ENCODE peak calls at places on chromosomes 16 and 17, in five cellular contexts. One of them, this sample, is unnamed.

GRCh38 chr16:80319181-80319580 is 221.6 kb upstream of the DYNLRB2 start:
- DNase-seq in CD4-positive, CD25-positive, alpha-beta regulatory T cell: no peak
- DNase-seq in cardiac muscle cell: no peak
- DNase-seq in body of pancreas: no peak
- DNase-seq in A549: no peak
- DNase-seq in this sample: no peak

GRCh38 chr16:74999683-75000480 is 1.1 kb downstream of the ZNRF1 start:
- DNase-seq in CD4-positive, CD25-positive, alpha-beta regulatory T cell: peak; percentile 50
- DNase-seq in cardiac muscle cell: peak; percentile 26
- DNase-seq in body of pancreas: peak; percentile 69
- DNase-seq in A549: no peak
- DNase-seq in this sample: peak; percentile 70

GRCh38 chr16:21614896-21615295 is 15.5 kb downstream of the METTL9 start:
- DNase-seq in CD4-positive, CD25-positive, alpha-beta regulatory T cell: no peak
- DNase-seq in cardiac muscle cell: no peak
- DNase-seq in body of pancreas: no peak
- DNase-seq in A549: no peak
- DNase-seq in this sample: no peak

GRCh38 chr17:27628376-27628775 is 2.6 kb upstream of the LGALS9 start:
- DNase-seq in CD4-positive, CD25-positive, alpha-beta regulatory T cell: no peak
- DNase-seq in cardiac muscle cell: no peak
- DNase-seq in body of pancreas: no peak
- DNase-seq in A549: no peak
- DNase-seq in this sample: no peak

GRCh38 chr16:49928176-49928892 is 72.4 kb upstream of the ZNF423 start:
- DNase-seq in CD4-positive, CD25-positive, alpha-beta regulatory T cell: no peak
- DNase-seq in cardiac muscle cell: no peak
- DNase-seq in body of pancreas: no peak
- DNase-seq in A549: no peak
- DNase-seq in this sample: peak; percentile 55

GRCh38 chr16:69499541-69500255 is 66.1 kb upstream of the NFAT5 start:
- DNase-seq in CD4-positive, CD25-positive, alpha-beta regulatory T cell: no peak
- DNase-seq in cardiac muscle cell: no peak
- DNase-seq in body of pancreas: no peak
- DNase-seq in A549: no peak
- DNase-seq in this sample: no peak

GRCh38 chr17:70329751-70330150 is 160.4 kb downstream of the KCNJ2 start:
- DNase-seq in CD4-positive, CD25-positive, alpha-beta regulatory T cell: no peak
- DNase-seq in cardiac muscle cell: no peak
- DNase-seq in body of pancreas: no peak
- DNase-seq in A549: no peak
- DNase-seq in this sample: no peak

GRCh38 chr17:74584714-74585113 is 7.4 kb downstream of the CD300LD start:
- DNase-seq in CD4-positive, CD25-positive, alpha-beta regulatory T cell: no peak
- DNase-seq in cardiac muscle cell: no peak
- DNase-seq in body of pancreas: no peak
- DNase-seq in A549: no peak
- DNase-seq in this sample: no peak

GRCh38 chr16:65793781-65794180 is 572.7 kb upstream of the CDH5 start:
- DNase-seq in CD4-positive, CD25-positive, alpha-beta regulatory T cell: no peak
- DNase-seq in cardiac muscle cell: no peak
- DNase-seq in body of pancreas: no peak
- DNase-seq in A549: no peak
- DNase-seq in this sample: no peak

GRCh38 chr16:87053016-87053982 is 263.9 kb downstream of the C16orf95 start:
- DNase-seq in CD4-positive, CD25-positive, alpha-beta regulatory T cell: no peak
- DNase-seq in cardiac muscle cell: no peak
- DNase-seq in body of pancreas: no peak
- DNase-seq in A549: no peak
- DNase-seq in this sample: peak; percentile 72

GRCh38 chr17:19242926-19243325 is 5.8 kb downstream of the EPN2 start:
- DNase-seq in CD4-positive, CD25-positive, alpha-beta regulatory T cell: no peak
- DNase-seq in cardiac muscle cell: no peak
- DNase-seq in body of pancreas: no peak
- DNase-seq in A549: no peak
- DNase-seq in this sample: no peak
- H3K27ac ChIP-seq in CD4-positive, CD25-positive, alpha-beta regulatory T cell: no peak overlapping the region
- H3K27ac ChIP-seq in cardiac muscle cell: no peak overlapping the region
- H3K27ac ChIP-seq in body of pancreas: no peak overlapping the region
- H3K27ac ChIP-seq in A549: no peak overlapping the region
- H3K27ac ChIP-seq in this sample: no peak overlapping the region

DNA sequence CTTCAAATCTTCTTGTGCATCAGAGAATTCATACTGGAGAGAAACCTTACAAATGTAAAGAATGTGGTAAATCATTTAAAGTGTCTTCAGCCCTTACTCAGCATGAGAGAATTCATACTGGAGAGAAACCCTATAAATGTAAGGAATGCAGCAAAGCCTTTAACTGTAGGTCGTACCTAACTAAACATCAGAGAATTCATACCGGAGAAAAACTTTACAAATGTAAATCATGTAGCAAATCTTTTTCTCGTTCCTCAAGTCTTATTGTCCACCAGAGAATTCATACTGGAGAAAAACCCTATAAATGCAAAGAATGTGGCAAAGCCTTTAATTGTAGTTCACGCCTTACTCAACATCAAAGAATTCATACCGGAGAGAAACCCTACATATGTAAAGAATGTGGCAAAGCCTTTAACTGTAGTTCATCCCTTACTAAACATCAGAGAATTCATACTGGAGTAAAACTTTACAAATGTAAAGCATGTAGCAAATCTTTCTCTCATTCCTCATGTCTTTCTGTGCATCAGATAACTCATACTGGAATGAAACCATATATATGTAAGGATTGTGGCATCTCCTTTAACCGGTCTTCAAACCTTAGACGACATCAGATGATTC is 118.5 kb upstream of the ZNF267 start:
- DNase-seq in CD4-positive, CD25-positive, alpha-beta regulatory T cell: no peak
- DNase-seq in cardiac muscle cell: no peak
- DNase-seq in body of pancreas: no peak
- DNase-seq in A549: peak; percentile 10
- DNase-seq in this sample: no peak
- H3K4me1 ChIP-seq in CD4-positive, CD25-positive, alpha-beta regulatory T cell: no peaks in the 10 kb centered on the region
- H3K4me1 ChIP-seq in cardiac muscle cell: no peaks in the 10 kb centered on the region
- H3K4me1 ChIP-seq in body of pancreas: no peaks in the 10 kb centered on the region
- H3K4me1 ChIP-seq in A549: no peaks in the 10 kb centered on the region
- H3K4me1 ChIP-seq in this sample: no peaks in the 10 kb centered on the region

GRCh38 chr17:82272495-82273326 is 789 bp downstream of the CSNK1D start:
- DNase-seq in CD4-positive, CD25-positive, alpha-beta regulatory T cell: peak; percentile 32
- DNase-seq in cardiac muscle cell: peak; percentile 23
- DNase-seq in body of pancreas: peak; percentile 50
- DNase-seq in A549: no peak
- DNase-seq in this sample: peak; percentile 86

GRCh38 chr17:82271401-82271800 is 2.1 kb downstream of the CSNK1D start:
- DNase-seq in CD4-positive, CD25-positive, alpha-beta regulatory T cell: no peak
- DNase-seq in cardiac muscle cell: no peak
- DNase-seq in body of pancreas: no peak
- DNase-seq in A549: no peak
- DNase-seq in this sample: no peak

GRCh38 chr17:82269138-82269881 is 4.2 kb downstream of the CSNK1D start:
- DNase-seq in CD4-positive, CD25-positive, alpha-beta regulatory T cell: no peak
- DNase-seq in cardiac muscle cell: no peak
- DNase-seq in body of pancreas: no peak
- DNase-seq in A549: no peak
- DNase-seq in this sample: no peak

GRCh38 chr17:82269882-82270500 is 3.5 kb downstream of the CSNK1D start:
- DNase-seq in CD4-positive, CD25-positive, alpha-beta regulatory T cell: no peak
- DNase-seq in cardiac muscle cell: no peak
- DNase-seq in body of pancreas: no peak
- DNase-seq in A549: no peak
- DNase-seq in this sample: no peak

GRCh38 chr17:82270651-82271050 is 2.8 kb downstream of the CSNK1D start:
- DNase-seq in CD4-positive, CD25-positive, alpha-beta regulatory T cell: no peak
- DNase-seq in cardiac muscle cell: no peak
- DNase-seq in body of pancreas: no peak
- DNase-seq in A549: no peak
- DNase-seq in this sample: no peak
- H3K27ac ChIP-seq in CD4-positive, CD25-positive, alpha-beta regulatory T cell: peak overlapping the region; percentile 28
- H3K27ac ChIP-seq in cardiac muscle cell: no peak overlapping the region
- H3K27ac ChIP-seq in body of pancreas: peak overlapping the region; percentile 98
- H3K27ac ChIP-seq in A549: no peak overlapping the region
- H3K27ac ChIP-seq in this sample: no peak overlapping the region

DNA sequence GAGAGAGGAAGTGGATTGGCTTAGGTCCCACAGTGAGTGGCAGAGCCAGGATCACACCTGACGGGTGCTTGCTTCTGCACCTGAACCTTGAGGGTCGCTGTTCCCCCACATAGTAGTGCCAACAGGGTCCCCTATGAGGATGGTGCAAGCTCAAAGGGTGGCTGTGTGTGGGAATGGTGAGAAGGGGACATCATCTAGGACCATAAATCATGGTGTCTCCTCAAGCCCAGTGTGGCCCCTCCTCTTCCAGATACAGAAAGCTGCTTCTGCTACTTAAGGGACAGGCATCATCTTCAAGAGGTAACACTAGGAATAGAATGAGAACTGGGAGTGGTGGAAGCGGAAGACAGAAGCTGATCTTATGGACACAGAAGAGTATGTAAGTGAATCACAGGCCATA is 83.0 kb upstream of the HNF1B start:
- DNase-seq in CD4-positive, CD25-positive, alpha-beta regulatory T cell: no peak
- DNase-seq in cardiac muscle cell: no peak
- DNase-seq in body of pancreas: no peak
- DNase-seq in A549: no peak
- DNase-seq in this sample: no peak
- H3K4me1 ChIP-seq in CD4-positive, CD25-positive, alpha-beta regulatory T cell: no peaks in the 10 kb centered on the region
- H3K4me1 ChIP-seq in cardiac muscle cell: no peaks in the 10 kb centered on the region
- H3K4me1 ChIP-seq in body of pancreas: no peaks in the 10 kb centered on the region
- H3K4me1 ChIP-seq in A549: peaks cover 42% of the 10 kb centered on the region
- H3K4me1 ChIP-seq in this sample: no peaks in the 10 kb centered on the region

GRCh38 chr17:72794152-72794551 is 298.3 kb downstream of the SLC39A11 start:
- DNase-seq in CD4-positive, CD25-positive, alpha-beta regulatory T cell: no peak
- DNase-seq in cardiac muscle cell: no peak
- DNase-seq in body of pancreas: no peak
- DNase-seq in A549: no peak
- DNase-seq in this sample: no peak
- H3K27ac ChIP-seq in CD4-positive, CD25-positive, alpha-beta regulatory T cell: no peak overlapping the region
- H3K27ac ChIP-seq in cardiac muscle cell: no peak overlapping the region
- H3K27ac ChIP-seq in body of pancreas: no peak overlapping the region
- H3K27ac ChIP-seq in A549: no peak overlapping the region
- H3K27ac ChIP-seq in this sample: no peak overlapping the region

GRCh38 chr17:76445697-76446448 is 7.1 kb downstream of the UBE2O start:
- DNase-seq in CD4-positive, CD25-positive, alpha-beta regulatory T cell: no peak
- DNase-seq in cardiac muscle cell: no peak
- DNase-seq in body of pancreas: no peak
- DNase-seq in A549: no peak
- DNase-seq in this sample: peak; percentile 38
- H3K4me1 ChIP-seq in CD4-positive, CD25-positive, alpha-beta regulatory T cell: peaks cover 10% of the 10 kb centered on the region
- H3K4me1 ChIP-seq in cardiac muscle cell: peaks cover 60% of the 10 kb centered on the region
- H3K4me1 ChIP-seq in body of pancreas: peaks cover 18% of the 10 kb centered on the region
- H3K4me1 ChIP-seq in A549: peaks cover 72% of the 10 kb centered on the region
- H3K4me1 ChIP-seq in this sample: no peaks in the 10 kb centered on the region

GRCh38 chr17:4858880-4859260 is 25.7 kb downstream of the MINK1 start:
- DNase-seq in CD4-positive, CD25-positive, alpha-beta regulatory T cell: no peak
- DNase-seq in cardiac muscle cell: no peak
- DNase-seq in body of pancreas: peak; percentile 71
- DNase-seq in A549: no peak
- DNase-seq in this sample: no peak

GRCh38 chr17:4858068-4858879 is 25.1 kb downstream of the MINK1 start:
- DNase-seq in CD4-positive, CD25-positive, alpha-beta regulatory T cell: no peak
- DNase-seq in cardiac muscle cell: no peak
- DNase-seq in body of pancreas: peak; percentile 16
- DNase-seq in A549: no peak
- DNase-seq in this sample: no peak

GRCh38 chr17:4856271-4856936 is 23.3 kb downstream of the MINK1 start:
- DNase-seq in CD4-positive, CD25-positive, alpha-beta regulatory T cell: no peak
- DNase-seq in cardiac muscle cell: no peak
- DNase-seq in body of pancreas: no peak
- DNase-seq in A549: no peak
- DNase-seq in this sample: no peak

GRCh38 chr17:4854181-4854681 is 21.1 kb downstream of the MINK1 start:
- DNase-seq in CD4-positive, CD25-positive, alpha-beta regulatory T cell: no peak
- DNase-seq in cardiac muscle cell: no peak
- DNase-seq in body of pancreas: no peak
- DNase-seq in A549: peak; percentile 31
- DNase-seq in this sample: no peak

GRCh38 chr17:4856937-4857314 is 23.8 kb downstream of the MINK1 start:
- DNase-seq in CD4-positive, CD25-positive, alpha-beta regulatory T cell: no peak
- DNase-seq in cardiac muscle cell: no peak
- DNase-seq in body of pancreas: no peak
- DNase-seq in A549: no peak
- DNase-seq in this sample: no peak
- H3K27ac ChIP-seq in CD4-positive, CD25-positive, alpha-beta regulatory T cell: no peak overlapping the region
- H3K27ac ChIP-seq in cardiac muscle cell: no peak overlapping the region
- H3K27ac ChIP-seq in body of pancreas: no peak overlapping the region
- H3K27ac ChIP-seq in A549: no peak overlapping the region
- H3K27ac ChIP-seq in this sample: no peak overlapping the region

DNA sequence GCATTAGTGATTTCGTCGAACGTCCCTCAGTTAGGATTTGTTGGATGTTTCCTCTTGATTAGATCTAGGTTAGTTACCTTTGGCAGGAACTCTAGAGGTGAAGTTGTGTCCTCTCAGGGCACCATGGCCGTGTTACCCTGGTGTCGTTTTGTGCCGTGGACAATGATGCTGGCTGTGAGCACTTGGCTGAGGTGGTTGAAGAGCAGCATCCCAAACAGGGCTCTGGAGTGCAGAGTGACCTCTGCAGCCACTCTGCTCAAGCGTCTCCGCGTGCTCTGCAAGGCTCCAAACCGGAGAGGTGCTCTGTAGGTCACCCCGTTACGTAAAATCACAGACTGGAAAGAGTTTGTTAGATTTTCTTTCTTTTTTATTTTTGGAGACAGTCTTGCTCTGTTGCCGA is 33.0 kb downstream of the FOXK2 start:
- DNase-seq in CD4-positive, CD25-positive, alpha-beta regulatory T cell: no peak
- DNase-seq in cardiac muscle cell: no peak
- DNase-seq in body of pancreas: no peak
- DNase-seq in A549: no peak
- DNase-seq in this sample: no peak
- H3K4me1 ChIP-seq in CD4-positive, CD25-positive, alpha-beta regulatory T cell: peaks cover 16% of the 10 kb centered on the region
- H3K4me1 ChIP-seq in cardiac muscle cell: peaks cover 22% of the 10 kb centered on the region
- H3K4me1 ChIP-seq in body of pancreas: peaks cover 57% of the 10 kb centered on the region
- H3K4me1 ChIP-seq in A549: peaks cover 27% of the 10 kb centered on the region
- H3K4me1 ChIP-seq in this sample: peaks cover 2% of the 10 kb centered on the region

This sample was measured in aorta.